ENCODE peak calls at places on chromosome 11, in nine cellular contexts. V is Peyer's patch, U is sigmoid colon, I is testis, W is ovary, T is fibroblast of lung, A is lower lobe of right lung, J is OCI-LY7, S is upper lobe of right lung. R is an unnamed sample. For H3K9me3 and H3K4me1, the result is how much of the 10 kb centered on the place peaks cover.

GRCh38 chr11:124209824-124210357 is 26.7 kb downstream of the OR10D3 start:
- DNase-seq in V (no peak), U (no peak), I (no peak), W (no peak), T (no peak), A (no peak), J (no peak), S (no peak), R (no peak)

GRCh38 chr11:13384837-13385417 is 78.1 kb downstream of the BTBD10 start:
- DNase-seq in V (no peak), U (no peak), I (peak), W (no peak), T (peak), A (no peak), J (peak), S (no peak), R (peak)

GRCh38 chr11:133833899-133834296 is 11.4 kb downstream of the SPATA19 start:
- DNase-seq in V (no peak), U (no peak), I (no peak), W (no peak), T (no peak), A (no peak), J (no peak), S (no peak), R (no peak)

GRCh38 chr11:14119357-14119756 is 156.8 kb downstream of the SPON1 start:
- DNase-seq in V (no peak), U (no peak), I (no peak), W (no peak), T (no peak), A (no peak), J (peak), S (no peak), R (no peak)

GRCh38 chr11:61725632-61726280 is 26.7 kb upstream of the MYRF start:
- DNase-seq in V (no peak), U (no peak), I (peak), W (peak), T (peak), A (no peak), J (no peak), S (no peak), R (no peak)

GRCh38 chr11:131689049-131689925 is 318.9 kb downstream of the NTM start:
- DNase-seq in V (no peak), U (no peak), I (no peak), W (no peak), T (no peak), A (no peak), J (no peak), S (no peak), R (no peak)

GRCh38 chr11:14908214-14908880 is 16.3 kb upstream of the CYP2R1 start:
- DNase-seq in V (peak), U (no peak), I (peak), W (no peak), T (peak), A (no peak), J (peak), S (no peak), R (no peak)

GRCh38 chr11:35083181-35084061 is 55.5 kb upstream of the CD44 start:
- DNase-seq in V (peak), U (peak), I (peak), W (peak), T (peak), A (peak), J (peak), S (peak), R (no peak)

GRCh38 chr11:110447897-110448522 is 18.3 kb downstream of the FDX1 start:
- DNase-seq in V (no peak), U (no peak), I (no peak), W (no peak), T (peak), A (no peak), J (peak), S (no peak), R (no peak)

GRCh38 chr11:287821-288327 is 1.1 kb upstream of the PGGHG start:
- DNase-seq in V (peak), U (peak), I (no peak), W (peak), T (no peak), A (peak), J (no peak), S (peak), R (no peak)

GRCh38 chr11:107706531-107706930 is 5.3 kb downstream of the SLN start:
- DNase-seq in V (no peak), U (no peak), I (no peak), W (no peak), T (no peak), A (no peak), J (no peak), S (no peak), R (no peak)

GRCh38 chr11:114511538-114511937 is 48.1 kb downstream of the NXPE1 start:
- DNase-seq in V (no peak), U (no peak), I (no peak), W (no peak), T (no peak), A (no peak), J (no peak), S (no peak), R (no peak)
- H3K9me3 ChIP-seq in V (under half), U (under half), I (under half), W (under half), T (under half), A (under half), J (under half), S (under half), R (under half)

DNA sequence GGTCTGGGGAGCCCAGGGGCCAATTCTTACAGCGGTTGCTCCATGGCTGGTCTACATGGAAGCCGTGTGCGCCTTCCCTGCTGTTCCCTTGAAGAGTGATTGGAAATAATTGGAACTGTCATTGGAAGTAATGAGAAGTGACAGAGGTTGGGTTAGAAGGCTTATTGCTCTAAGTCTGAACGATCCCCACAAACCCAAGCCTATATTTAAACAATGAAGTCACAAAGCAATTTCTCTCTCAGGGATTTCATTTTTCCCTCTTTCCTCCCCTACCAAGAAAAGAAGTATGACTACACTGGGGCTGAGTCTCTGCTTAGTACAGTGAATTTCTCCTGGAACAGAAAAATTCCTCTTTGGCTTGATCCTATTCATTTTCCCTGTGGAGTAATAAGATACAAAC is 7.8 kb downstream of the CLMP start:
- DNase-seq in V (no peak), U (no peak), I (no peak), W (no peak), T (no peak), A (no peak), J (no peak), S (no peak), R (no peak)
- H3K4me1 ChIP-seq in V (under half), U (under half), I (under half), W (under half), T (under half), A (under half), J (under half), S (under half), R (under half)

GRCh38 chr11:66638177-66639065 is at the start of gene RBM4:
- DNase-seq in V (peak), U (peak), I (peak), W (peak), T (peak), A (peak), J (peak), S (peak), R (peak)
- TF ChIP-seq CTCF in V (peak), U (no peak), I (no peak), W (no peak), T (no peak), A (no peak), J (peak), S (no peak), R (no peak)

GRCh38 chr11:45713573-45713972 is 48.2 kb upstream of the CHST1 start:
- DNase-seq in V (no peak), U (no peak), I (no peak), W (no peak), T (no peak), A (no peak), J (no peak), S (no peak), R (no peak)

GRCh38 chr11:45710561-45710960 is 45.1 kb upstream of the CHST1 start:
- DNase-seq in V (no peak), U (no peak), I (no peak), W (no peak), T (no peak), A (no peak), J (no peak), S (no peak), R (no peak)

GRCh38 chr11:45704133-45704532 is 38.7 kb upstream of the CHST1 start:
- DNase-seq in V (no peak), U (no peak), I (no peak), W (no peak), T (no peak), A (no peak), J (no peak), S (no peak), R (no peak)

GRCh38 chr11:45704635-45705034 is 39.2 kb upstream of the CHST1 start:
- DNase-seq in V (no peak), U (no peak), I (no peak), W (no peak), T (no peak), A (no peak), J (no peak), S (no peak), R (no peak)

DNA sequence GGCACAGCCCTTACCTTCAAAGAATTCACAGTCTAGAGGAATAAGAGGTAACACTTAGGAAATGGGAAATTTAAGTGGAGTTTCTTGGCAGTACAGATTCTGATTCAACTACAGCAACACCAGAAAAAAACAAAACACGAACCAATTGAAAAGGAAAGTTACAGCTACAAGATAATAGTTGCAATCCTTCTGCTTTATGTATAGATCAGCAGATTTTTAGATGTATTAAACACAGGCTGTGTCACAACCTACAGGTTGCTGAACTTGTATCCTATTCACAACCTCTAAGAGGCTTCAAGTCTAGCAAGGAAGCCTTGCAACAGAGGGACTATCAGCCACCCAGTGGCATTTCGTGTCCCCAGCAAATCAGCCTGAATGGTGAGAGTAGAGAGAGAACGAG is 43.8 kb upstream of the CHST1 start:
- DNase-seq in V (no peak), U (no peak), I (no peak), W (no peak), T (no peak), A (no peak), J (no peak), S (no peak), R (no peak)
- H3K9me3 ChIP-seq in V (under half), U (under half), I (under half), W (under half), T (under half), A (under half), J (under half), S (under half), R (under half)

DNA sequence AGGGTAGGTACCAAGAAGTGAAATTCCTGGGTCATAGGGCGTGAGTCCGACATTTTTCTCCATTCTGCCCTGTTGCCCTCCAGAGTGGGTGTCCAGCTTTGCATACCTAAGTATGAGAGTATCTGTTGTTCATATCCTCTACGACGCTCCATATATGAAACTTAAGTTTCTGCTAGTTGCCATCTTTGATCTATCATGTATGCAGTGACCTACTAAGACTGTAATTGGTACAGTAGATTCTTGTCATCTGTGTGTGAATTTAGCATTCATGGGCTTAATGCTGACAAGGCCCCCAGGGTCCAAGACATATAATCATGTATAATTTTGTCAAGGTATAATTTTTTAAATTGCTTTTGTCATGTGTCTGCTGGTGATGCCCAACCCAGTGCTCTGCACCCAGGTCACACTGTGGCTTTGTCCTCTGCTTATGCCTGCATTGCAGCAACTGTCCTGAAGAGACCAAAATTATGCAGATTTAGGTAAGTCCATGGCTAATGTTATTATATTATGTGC is 12.1 kb downstream of the NEAT1 start:
- DNase-seq in V (peak), U (peak), I (peak), W (no peak), T (peak), A (no peak), J (no peak), S (no peak), R (no peak)
- H3K4me1 ChIP-seq in V (under half), U (under half), I (under half), W (under half), T (under half), A (half or more), J (half or more), S (half or more), R (under half)

GRCh38 chr11:47269829-47270305 is at the start of gene MADD:
- DNase-seq in V (peak), U (peak), I (peak), W (peak), T (peak), A (peak), J (peak), S (peak), R (peak)

GRCh38 chr11:47271328-47271727 is 1.4 kb downstream of the MADD start:
- DNase-seq in V (no peak), U (no peak), I (no peak), W (no peak), T (no peak), A (no peak), J (peak), S (no peak), R (no peak)

GRCh38 chr11:47271961-47272661 is 2.2 kb downstream of the MADD start:
- DNase-seq in V (peak), U (no peak), I (no peak), W (no peak), T (no peak), A (no peak), J (peak), S (no peak), R (peak)

GRCh38 chr11:47269002-47269828 is 718 bp upstream of the MADD start:
- DNase-seq in V (peak), U (peak), I (peak), W (peak), T (peak), A (peak), J (peak), S (peak), R (peak)

DNA sequence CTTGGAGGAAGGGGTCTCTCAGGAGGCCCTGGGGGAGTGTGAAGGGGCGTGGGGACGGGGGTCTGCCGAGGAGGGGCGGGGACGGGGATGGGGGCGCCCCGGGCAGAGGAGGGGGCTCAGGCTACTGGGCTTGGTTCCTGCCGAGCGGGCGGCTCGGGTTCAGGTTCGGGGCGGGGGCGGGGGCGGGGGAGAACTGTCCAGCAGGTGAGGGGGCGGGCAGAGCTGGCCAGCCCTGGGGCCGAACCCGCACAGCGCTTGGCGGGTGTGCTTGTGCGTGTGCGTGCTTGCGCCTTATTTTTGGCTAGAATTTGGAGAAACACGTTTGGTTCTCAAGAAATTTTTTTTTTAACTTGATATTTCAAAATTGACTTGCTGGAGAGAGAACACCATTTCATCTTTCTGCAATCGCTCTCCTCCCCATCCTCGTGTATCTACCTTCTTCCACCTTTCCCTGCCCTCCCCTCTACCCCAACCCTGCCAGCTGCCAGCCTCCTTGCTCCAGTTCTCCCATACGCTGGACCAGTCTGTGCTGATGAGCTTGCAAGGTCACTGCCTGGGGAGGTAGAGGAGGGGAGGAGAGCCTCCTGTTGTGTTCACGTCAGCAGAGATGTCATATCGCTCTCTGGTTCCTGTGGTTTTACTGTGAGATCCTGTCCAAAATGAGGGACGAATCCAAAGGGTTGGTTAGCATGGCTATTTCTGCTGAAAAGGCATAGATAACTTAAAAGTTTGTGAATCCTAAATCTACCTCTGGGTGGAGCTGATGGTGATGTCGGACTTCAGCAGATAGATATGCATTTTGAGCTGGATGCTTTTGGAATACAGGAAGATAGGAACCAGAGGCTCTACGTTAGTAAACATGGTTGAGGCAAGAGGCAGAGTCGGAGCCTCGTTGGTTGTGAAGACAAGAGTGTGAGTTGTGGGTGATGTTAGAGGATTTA is 668 bp downstream of the MADD start:
- DNase-seq in V (peak), U (peak), I (peak), W (no peak), T (peak), A (peak), J (peak), S (peak), R (peak)
- TF ChIP-seq CTCF in V (no peak), U (no peak), I (no peak), W (no peak), T (no peak), A (no peak), J (peak), S (no peak), R (peak)

GRCh38 chr11:99171330-99171729 is 150.6 kb downstream of the CNTN5 start:
- DNase-seq in V (no peak), U (no peak), I (no peak), W (no peak), T (no peak), A (no peak), J (no peak), S (no peak), R (no peak)
- H3K9me3 ChIP-seq in V (under half), U (under half), I (under half), W (under half), T (under half), A (under half), J (under half), S (under half), R (under half)